ENCODE peak calls at places on chromosomes 3 and 15, in six cellular contexts. F is upper lobe of right lung; L is CD4-positive, alpha-beta T cell; O is heart left ventricle; Y is transverse colon; T is CD8-positive, alpha-beta memory T cell. W is an unnamed sample.

GRCh38 chr3:43606274-43606673 is 15.5 kb downstream of the ANO10 start:
- DNase-seq in T (no peak), O (no peak), L (no peak), Y (no peak), F (no peak), W (no peak)

GRCh38 chr3:11690863-11691833 is 47.4 kb upstream of the VGLL4 start:
- DNase-seq in T (no peak), L (no peak), F (no peak), O (no peak), Y (no peak), W (no peak)

GRCh38 chr3:176796371-176796770 is 400.9 kb downstream of the TBL1XR1 start:
- DNase-seq in T (no peak), Y (no peak), O (no peak), F (no peak), L (no peak), W (no peak)

GRCh38 chr15:78103406-78104118 is 11.2 kb downstream of the SH2D7 start:
- DNase-seq in T (peak; percentile 60), Y (peak; percentile 61), O (peak; percentile 39), L (peak; percentile 56), F (peak; percentile 63), W (peak; percentile 64)

GRCh38 chr3:190289989-190290388 is 32.3 kb downstream of the CLDN1 start:
- DNase-seq in Y (no peak), O (no peak), T (no peak), L (no peak), F (no peak), W (no peak)

GRCh38 chr15:20357139-20358065 is 184.2 kb downstream of the GOLGA6L6 start:
- DNase-seq in F (peak; percentile 76), L (no peak), Y (no peak), O (peak; percentile 25), T (no peak), W (no peak)

GRCh38 chr3:59212128-59212764 is 162.4 kb upstream of the CFAP20DC start:
- DNase-seq in O (no peak), Y (no peak), T (peak; percentile 27), F (no peak), L (no peak), W (no peak)

GRCh38 chr3:126081618-126082333 is 2.1 kb downstream of the SLC41A3 start:
- DNase-seq in F (no peak), L (no peak), O (peak; percentile 68), Y (no peak), T (no peak), W (no peak)

GRCh38 chr3:52438579-52439425 is 6.1 kb downstream of the SEMA3G start:
- DNase-seq in L (no peak), F (no peak), Y (no peak), O (peak; percentile 18), T (no peak), W (no peak)

GRCh38 chr3:66819993-66820501 is 178.1 kb upstream of the KBTBD8 start:
- DNase-seq in F (no peak), Y (no peak), L (no peak), O (no peak), T (no peak), W (no peak)

GRCh38 chr3:121916189-121916588 is 22.0 kb downstream of the SLC15A2 start:
- DNase-seq in F (no peak), Y (no peak), O (no peak), L (no peak), T (no peak), W (no peak)

GRCh38 chr3:50352762-50353161 is 2.1 kb downstream of the CYB561D2 start:
- DNase-seq in T (no peak), Y (no peak), O (no peak), F (no peak), L (no peak), W (no peak)

GRCh38 chr3:137420198-137420995 is 343.7 kb upstream of the SOX14 start:
- DNase-seq in O (no peak), F (no peak), L (no peak), Y (no peak), T (no peak), W (no peak)

GRCh38 chr3:6928064-6928463 is 67.1 kb downstream of the GRM7 start:
- DNase-seq in L (no peak), O (no peak), T (no peak), F (no peak), Y (no peak), W (no peak)

GRCh38 chr15:82530606-82531379 is 9.5 kb downstream of the RPS17 start:
- DNase-seq in L (peak; percentile 65), F (peak; percentile 86), O (peak; percentile 58), T (peak; percentile 68), Y (peak; percentile 84), W (peak; percentile 78)

GRCh38 chr3:8458711-8459110 is 42.9 kb upstream of the LMCD1 start:
- DNase-seq in F (no peak), T (no peak), L (no peak), O (no peak), Y (no peak), W (no peak)

GRCh38 chr15:48292458-48292857 is 38.8 kb upstream of the DUT start:
- DNase-seq in T (no peak), L (no peak), F (no peak), Y (no peak), O (no peak), W (no peak)

GRCh38 chr3:195563317-195563716 is 20.2 kb upstream of the PPP1R2 start:
- DNase-seq in Y (no peak), F (no peak), L (no peak), O (no peak), T (no peak), W (no peak)

DNA sequence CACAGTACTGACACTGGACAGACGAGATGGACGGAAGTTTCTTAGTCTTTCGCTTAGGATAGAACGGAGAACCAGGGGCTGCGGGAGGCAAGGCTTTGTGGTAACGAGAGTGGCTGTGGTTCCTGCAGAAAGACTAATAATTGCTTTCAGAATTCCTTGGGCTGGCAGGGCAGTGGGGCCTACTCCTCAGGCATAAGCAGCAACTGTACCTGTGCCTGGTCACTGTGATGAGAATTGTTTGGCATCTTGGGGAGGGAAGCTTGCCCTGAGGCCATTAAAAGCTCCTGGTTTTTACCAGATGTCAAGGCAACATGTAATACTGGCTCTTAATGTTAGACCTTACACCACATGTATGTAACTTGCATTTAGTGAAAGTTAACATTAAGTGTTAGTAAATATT is 7.6 kb downstream of the NIPA2 start:
- DNase-seq in L (no peak), F (no peak), T (no peak), O (no peak), Y (no peak), W (no peak)
- H3K27ac ChIP-seq in L (no peak overlapping the region), F (no peak overlapping the region), T (no peak overlapping the region), O (no peak overlapping the region), Y (no peak overlapping the region), W (no peak overlapping the region)

GRCh38 chr15:89141885-89142284 is 53.6 kb downstream of the ABHD2 start:
- DNase-seq in L (no peak), T (no peak), O (no peak), Y (no peak), F (no peak), W (no peak)

GRCh38 chr15:89143503-89144162 is 55.4 kb downstream of the ABHD2 start:
- DNase-seq in F (no peak), L (no peak), O (no peak), Y (no peak), T (no peak), W (no peak)

GRCh38 chr15:89140595-89140994 is 52.3 kb downstream of the ABHD2 start:
- DNase-seq in T (no peak), Y (no peak), L (no peak), O (no peak), F (no peak), W (no peak)

GRCh38 chr15:89139613-89140499 is 51.6 kb downstream of the ABHD2 start:
- DNase-seq in L (no peak), T (no peak), F (no peak), Y (no peak), O (peak; percentile 46), W (no peak)

GRCh38 chr15:89142423-89142822 is 54.2 kb downstream of the ABHD2 start:
- DNase-seq in F (no peak), O (no peak), Y (no peak), L (no peak), T (no peak), W (no peak)
- H3K27ac ChIP-seq in F (no peak overlapping the region), O (peak overlapping the region; percentile 19), Y (no peak overlapping the region), L (no peak overlapping the region), T (no peak overlapping the region), W (no peak overlapping the region)

GRCh38 chr3:169146866-169147245 is 516.7 kb downstream of the MECOM start:
- DNase-seq in T (no peak), F (no peak), O (no peak), L (no peak), Y (no peak), W (no peak)

GRCh38 chr3:169147246-169148008 is 516.1 kb downstream of the MECOM start:
- DNase-seq in T (no peak), F (peak; percentile 68), L (no peak), Y (peak; percentile 60), O (peak; percentile 48), W (peak; percentile 2)

GRCh38 chr3:169150343-169150742 is 513.2 kb downstream of the MECOM start:
- DNase-seq in T (no peak), Y (no peak), O (no peak), F (no peak), L (no peak), W (no peak)

GRCh38 chr3:169149349-169149890 is 514.1 kb downstream of the MECOM start:
- DNase-seq in Y (peak; percentile 90), F (peak; percentile 94), O (peak; percentile 87), L (peak; percentile 51), T (peak; percentile 33), W (peak; percentile 57)

DNA sequence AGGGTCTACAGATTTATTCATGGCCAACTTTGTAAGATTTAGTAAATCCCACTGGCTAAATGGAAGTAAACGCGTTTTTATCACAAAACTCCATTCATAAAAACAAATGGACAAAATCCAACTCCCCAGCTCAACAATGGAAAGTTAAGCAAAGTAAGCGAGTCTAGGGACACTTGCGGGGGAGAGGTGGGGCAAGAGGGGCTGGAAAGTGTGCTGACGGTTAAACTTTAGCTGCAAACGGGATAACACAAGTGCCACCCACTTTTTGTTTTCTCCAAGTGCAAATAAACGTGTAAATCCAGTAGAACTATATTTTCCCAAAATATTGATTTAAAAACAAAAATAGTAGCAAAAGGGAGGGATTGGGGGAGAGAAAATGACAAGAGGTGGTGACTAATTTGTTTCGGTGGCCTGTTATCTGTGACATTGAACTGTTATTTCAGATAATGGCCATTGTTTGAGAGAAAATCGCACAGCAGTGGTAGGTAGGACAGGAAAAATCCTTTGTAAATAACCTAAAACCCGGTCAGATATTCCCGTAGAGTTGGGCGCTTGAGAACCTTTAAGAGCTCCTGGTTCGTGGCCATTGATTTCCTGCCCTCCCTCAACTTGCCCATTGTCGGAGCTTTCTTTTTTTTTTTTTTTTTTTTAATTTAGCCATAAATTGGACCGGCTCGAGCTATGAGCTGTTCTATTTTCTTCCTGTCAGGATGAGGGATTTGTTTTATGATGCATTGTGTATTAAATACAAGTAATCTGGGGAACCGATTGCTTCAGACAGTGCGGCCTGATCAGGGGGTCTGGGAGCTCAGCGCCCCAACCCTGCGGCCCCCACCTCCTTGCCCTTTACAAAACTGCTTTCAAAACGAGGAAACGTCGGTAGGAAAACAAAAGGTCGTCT is 514.8 kb downstream of the MECOM start:
- DNase-seq in T (no peak), F (no peak), O (peak; percentile 28), L (no peak), Y (no peak), W (no peak)
- H3K27ac ChIP-seq in T (no peak overlapping the region), F (peak overlapping the region; percentile 71), O (peak overlapping the region; percentile 63), L (no peak overlapping the region), Y (peak overlapping the region; percentile 88), W (no peak overlapping the region)

DNA sequence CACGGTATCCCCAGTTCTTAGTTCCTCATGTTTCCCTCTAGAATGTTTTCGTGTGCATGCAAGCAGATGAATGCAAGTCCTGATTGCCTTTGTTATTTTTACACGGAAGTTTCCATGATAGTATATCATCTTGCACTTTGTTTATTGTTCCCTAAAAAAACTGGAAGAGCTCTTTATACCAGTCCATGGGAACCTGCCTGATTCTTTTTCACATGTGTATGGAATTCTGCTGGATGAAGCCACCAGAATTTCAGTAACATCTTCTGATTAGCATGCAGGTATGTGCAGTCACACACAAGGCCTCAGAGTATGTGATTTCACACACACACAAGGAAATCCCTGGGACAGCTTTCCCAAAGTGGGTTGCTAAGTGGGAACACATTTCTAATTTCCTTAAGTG is 16.0 kb upstream of the LRRK1 start:
- DNase-seq in O (no peak), L (no peak), Y (no peak), F (no peak), T (no peak), W (no peak)
- H3K27ac ChIP-seq in O (peak overlapping the region; percentile 63), L (no peak overlapping the region), Y (peak overlapping the region; percentile 83), F (peak overlapping the region; percentile 75), T (no peak overlapping the region), W (no peak overlapping the region)

W was measured in CD4-positive, alpha-beta memory T cell.